ENCODE peak calls at places on chromosome 7, in five cellular contexts. U, P, L, E and I are unnamed samples.

GRCh38 chr7:140635821-140636220 is 4.8 kb downstream of the DENND2A start:
- DNase-seq in U (no peak), P (no peak), E (no peak), L (no peak), I (no peak)

GRCh38 chr7:50838675-50839377 is 56.1 kb upstream of the GRB10 start:
- DNase-seq in U (no peak), L (no peak), P (no peak), E (no peak), I (no peak)

GRCh38 chr7:115731796-115732471 is 298.6 kb downstream of the TFEC start:
- DNase-seq in L (no peak), E (no peak), P (no peak), U (no peak), I (no peak)

GRCh38 chr7:105985821-105986220 is 22.8 kb downstream of the CDHR3 start:
- DNase-seq in L (no peak), P (no peak), U (no peak), E (no peak), I (no peak)

GRCh38 chr7:132080967-132081668 is 495.2 kb downstream of the PLXNA4 start:
- DNase-seq in P (no peak), L (no peak), E (peak), U (no peak), I (no peak)

GRCh38 chr7:22617166-22617565 is 109.8 kb upstream of the IL6 start:
- DNase-seq in P (no peak), E (no peak), L (no peak), U (no peak), I (no peak)

GRCh38 chr7:29139191-29139590 is 7.1 kb downstream of the CPVL start:
- DNase-seq in U (no peak), P (no peak), L (no peak), E (no peak), I (no peak)

GRCh38 chr7:157465597-157466348 is 129.0 kb downstream of the DNAJB6 start:
- DNase-seq in L (no peak), E (no peak), P (no peak), U (no peak), I (no peak)

GRCh38 chr7:116211006-116211912 is 920 bp downstream of the TES start:
- DNase-seq in L (peak), P (peak), U (peak), E (peak), I (no peak)

GRCh38 chr7:98831641-98832221 is 38.1 kb downstream of the TMEM130 start:
- DNase-seq in L (peak), P (peak), E (no peak), U (peak), I (no peak)

GRCh38 chr7:3294432-3295100 is 6.5 kb upstream of the SDK1 start:
- DNase-seq in U (no peak), P (no peak), E (no peak), L (no peak), I (no peak)